ENCODE peak calls at places on chromosomes 5 and 9, in four cellular contexts. S is SK-N-SH, T is K562, F is WTC11. L is an unnamed sample.

GRCh38 chr9:135010921-135011320 is 76.5 kb upstream of the OLFM1 start:
- DNase-seq in S (no peak), T (no peak), F (no peak), L (no peak)

GRCh38 chr9:8815219-8815618 is 1015.6 kb upstream of the DMAC1 start:
- DNase-seq in S (no peak), T (no peak), F (no peak), L (no peak)

GRCh38 chr9:114497220-114497619 is 8.1 kb downstream of the WHRN start:
- DNase-seq in S (no peak), T (no peak), F (no peak), L (no peak)

GRCh38 chr9:109739760-109740159 is 40.2 kb upstream of the PALM2AKAP2 start:
- DNase-seq in S (no peak), T (no peak), F (no peak), L (peak)

GRCh38 chr5:8730194-8730593 is 815.7 kb downstream of the SEMA5A start:
- DNase-seq in S (no peak), T (no peak), F (no peak), L (no peak)

GRCh38 chr9:123717581-123717980 is 212.3 kb downstream of the DENND1A start:
- DNase-seq in S (no peak), T (no peak), F (no peak), L (no peak)

GRCh38 chr5:126449751-126450271 is 26.6 kb downstream of the GRAMD2B start:
- DNase-seq in S (no peak), T (no peak), F (no peak), L (no peak)

GRCh38 chr9:86408121-86408520 is 53.9 kb upstream of the TUT7 start:
- DNase-seq in S (no peak), T (no peak), F (no peak), L (no peak)

GRCh38 chr9:9100070-9100469 is 1300.5 kb upstream of the DMAC1 start:
- DNase-seq in S (no peak), T (no peak), F (no peak), L (no peak)

GRCh38 chr5:124053340-124053739 is 541.4 kb downstream of the CSNK1G3 start:
- DNase-seq in S (no peak), T (no peak), F (no peak), L (no peak)

GRCh38 chr5:68565427-68565826 is 349.9 kb downstream of the PIK3R1 start:
- DNase-seq in S (no peak), T (no peak), F (no peak), L (no peak)

GRCh38 chr5:41695920-41696582 is 174.2 kb downstream of the OXCT1 start:
- DNase-seq in S (no peak), T (no peak), F (no peak), L (no peak)
- TF ChIP-seq FOXJ3 in S (no peak), T (no peak), F (no peak), L (no peak)

GRCh38 chr5:102809033-102809432 is 53.9 kb downstream of the PAM start:
- DNase-seq in S (no peak), T (no peak), F (no peak), L (no peak)

GRCh38 chr5:102813740-102814139 is 58.6 kb downstream of the PAM start:
- DNase-seq in S (no peak), T (no peak), F (no peak), L (no peak)

GRCh38 chr5:102815560-102816324 is 60.6 kb downstream of the PAM start:
- DNase-seq in S (no peak), T (no peak), F (no peak), L (no peak)

GRCh38 chr5:102815084-102815483 is 60.0 kb downstream of the PAM start:
- DNase-seq in S (no peak), T (no peak), F (no peak), L (no peak)

DNA sequence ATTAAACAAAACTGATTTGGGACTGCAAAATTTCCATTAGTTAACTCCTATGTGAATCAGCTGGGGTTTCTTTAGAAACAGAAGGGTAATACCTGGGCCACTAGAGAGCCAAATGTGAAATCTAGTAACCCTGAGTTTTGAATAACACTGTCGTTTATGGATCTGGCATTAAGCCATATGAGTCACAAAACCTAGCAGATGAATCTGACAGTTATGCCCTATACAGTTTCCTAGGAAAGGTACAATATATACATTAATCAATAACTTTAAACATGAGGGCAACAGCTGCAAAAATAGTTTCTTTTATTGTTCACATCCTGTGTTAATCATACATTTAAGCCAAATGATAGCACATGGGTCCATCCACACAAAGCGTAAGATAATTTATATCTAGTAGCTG is 56.9 kb downstream of the PAM start:
- DNase-seq in S (no peak), T (no peak), F (no peak), L (no peak)
- TF ChIP-seq FOXJ3 in S (no peak), T (no peak), F (no peak), L (no peak)

DNA sequence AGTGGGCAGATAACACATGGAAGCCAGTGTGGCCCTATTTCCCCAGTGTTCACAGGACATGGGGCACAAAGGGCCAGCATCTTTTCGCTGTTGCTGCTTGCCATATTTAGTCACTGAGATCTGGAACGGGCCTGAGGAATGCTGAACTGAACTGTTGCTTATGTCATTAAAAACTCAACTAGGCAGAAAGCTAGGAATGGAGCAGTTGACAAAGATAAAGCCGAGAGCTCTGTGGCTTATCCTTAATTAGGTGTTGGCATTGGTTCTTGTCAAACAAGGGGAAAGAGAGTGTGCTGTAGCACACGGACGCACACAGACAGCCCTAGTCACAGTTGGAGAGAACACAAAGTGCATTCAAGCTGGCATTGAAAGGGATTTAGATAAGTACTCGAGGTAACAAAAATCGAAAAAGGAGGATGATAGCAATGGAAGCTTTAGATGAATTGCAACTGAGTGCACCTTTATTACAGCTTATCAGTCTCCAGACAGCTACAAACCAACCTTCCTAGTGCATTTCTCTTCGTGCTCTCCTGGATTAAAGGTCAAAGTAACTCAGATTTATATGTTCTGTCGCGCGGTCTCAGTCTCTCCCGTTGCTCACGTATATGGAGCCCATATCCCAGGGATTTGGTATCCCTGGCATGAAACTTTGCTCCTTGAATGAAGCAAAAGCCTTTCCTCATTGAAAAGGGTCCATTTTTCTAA is 450.2 kb upstream of the ZNF608 start:
- DNase-seq in S (no peak), T (no peak), F (no peak), L (no peak)
- TF ChIP-seq FOXJ3 in S (no peak), T (no peak), F (no peak), L (no peak)

GRCh38 chr5:145471026-145471425 is 364.1 kb downstream of the PRELID2 start:
- DNase-seq in S (no peak), T (no peak), F (no peak), L (no peak)

GRCh38 chr5:145473032-145473642 is 362.0 kb downstream of the PRELID2 start:
- DNase-seq in S (no peak), T (no peak), F (no peak), L (no peak)

GRCh38 chr5:145470382-145470979 is 364.7 kb downstream of the PRELID2 start:
- DNase-seq in S (no peak), T (no peak), F (no peak), L (no peak)

GRCh38 chr5:145466533-145466932 is 368.6 kb downstream of the PRELID2 start:
- DNase-seq in S (no peak), T (no peak), F (no peak), L (no peak)

DNA sequence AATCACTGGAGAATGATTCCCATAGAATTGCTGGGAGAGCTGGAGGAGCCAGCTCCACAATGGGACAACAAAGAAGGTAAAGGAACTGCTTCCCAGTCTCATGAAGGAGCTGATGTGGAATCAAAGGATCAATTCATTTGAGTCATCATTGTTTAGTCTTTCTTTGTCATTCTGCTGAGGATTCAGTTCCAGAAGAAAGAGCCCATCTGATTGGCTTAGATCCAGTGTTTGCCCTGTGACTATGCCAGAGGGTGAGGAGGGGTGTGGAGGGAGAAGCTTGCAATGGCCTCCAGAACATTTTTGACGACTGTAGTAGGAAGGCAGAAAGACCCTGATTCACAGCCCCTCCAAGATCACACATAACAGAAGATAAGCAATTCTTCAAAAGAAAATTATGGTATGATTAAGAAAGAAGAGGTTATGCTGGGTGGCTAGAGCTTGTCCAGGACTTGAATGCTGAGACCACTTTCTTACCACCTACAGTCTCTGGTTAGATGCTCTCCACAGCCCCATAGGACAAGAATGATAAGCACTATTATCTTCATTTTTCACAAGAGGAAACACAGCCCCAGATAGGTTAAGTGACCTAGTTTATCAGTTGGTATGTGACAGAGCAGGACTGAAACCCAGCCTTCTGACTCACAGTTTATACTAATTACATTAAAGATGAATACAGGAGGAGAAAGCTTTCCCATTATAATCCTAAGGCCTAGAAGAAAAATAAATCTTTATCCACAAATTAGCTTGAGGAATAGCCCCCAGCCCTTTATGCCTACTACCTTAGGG is 363.1 kb downstream of the PRELID2 start:
- DNase-seq in S (no peak), T (no peak), F (no peak), L (no peak)
- TF ChIP-seq FOXJ3 in S (no peak), T (no peak), F (no peak), L (no peak)

GRCh38 chr5:175746851-175747250 is 89.0 kb downstream of the HRH2 start:
- DNase-seq in S (peak), T (no peak), F (no peak), L (no peak)

GRCh38 chr5:175741556-175741955 is 83.7 kb downstream of the HRH2 start:
- DNase-seq in S (no peak), T (no peak), F (no peak), L (no peak)

GRCh38 chr5:175745212-175745611 is 87.3 kb downstream of the HRH2 start:
- DNase-seq in S (no peak), T (no peak), F (no peak), L (peak)

GRCh38 chr5:175742290-175742994 is 84.6 kb downstream of the HRH2 start:
- DNase-seq in S (no peak), T (no peak), F (no peak), L (no peak)

GRCh38 chr5:175743676-175744210 is 85.9 kb downstream of the HRH2 start:
- DNase-seq in S (no peak), T (no peak), F (peak), L (no peak)
- TF ChIP-seq FOXJ3 in S (no peak), T (no peak), F (no peak), L (no peak)

DNA sequence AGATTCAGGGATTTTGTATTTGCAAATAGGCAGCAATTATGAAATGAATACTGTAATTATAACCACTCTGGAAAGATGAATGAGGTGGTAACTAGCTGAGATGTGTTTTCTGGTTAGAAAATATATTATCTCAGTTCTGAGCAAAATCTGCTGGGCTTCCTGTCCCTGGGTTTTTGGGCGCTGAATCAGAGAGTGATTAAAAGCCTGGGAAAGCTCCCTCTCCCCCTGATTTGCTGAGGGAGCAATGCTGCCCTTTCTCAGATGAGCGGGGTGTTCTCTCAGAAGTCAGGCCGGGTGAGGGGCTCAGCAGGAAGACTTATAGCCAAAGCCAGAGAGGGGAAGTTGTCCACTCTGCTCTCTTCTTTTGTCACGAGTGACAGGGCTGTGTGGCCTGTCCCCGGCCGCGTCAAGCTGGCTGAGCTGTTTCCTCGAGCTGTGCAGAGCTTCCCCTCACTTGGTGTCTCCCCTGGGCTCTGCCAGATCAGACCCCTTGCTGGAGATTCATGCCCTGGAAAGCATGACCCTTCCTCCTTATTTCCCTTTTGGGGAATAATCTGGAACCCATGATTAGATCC is 39.8 kb upstream of the PITX1 start:
- DNase-seq in S (no peak), T (no peak), F (no peak), L (no peak)
- TF ChIP-seq FOXJ3 in S (no peak), T (no peak), F (no peak), L (no peak)